ENCODE peak calls at places on chromosomes 16 and 17, in four cellular contexts. X is thoracic aorta, B is upper lobe of right lung, Y is AG10803. M is an unnamed sample.

GRCh38 chr17:6212766-6213165 is 142.6 kb downstream of the WSCD1 start:
- DNase-seq in X (no peak), B (no peak), Y (no peak), M (no peak)

GRCh38 chr16:2692948-2693651 is 10.8 kb downstream of the KCTD5 start:
- DNase-seq in X (no peak), B (no peak), Y (no peak), M (no peak)

GRCh38 chr17:2227025-2227699 is 76.4 kb downstream of the SMG6 start:
- DNase-seq in X (no peak), B (no peak), Y (no peak), M (no peak)

GRCh38 chr17:2924211-2924610 is 128.0 kb downstream of the RAP1GAP2 start:
- DNase-seq in X (no peak), B (no peak), Y (no peak), M (no peak)

GRCh38 chr17:73901661-73902415 is 257.6 kb upstream of the SDK2 start:
- DNase-seq in X (no peak), B (peak), Y (no peak), M (no peak)

GRCh38 chr17:75876190-75876937 is 2.0 kb downstream of the TRIM47 start:
- DNase-seq in X (no peak), B (peak), Y (no peak), M (no peak)

GRCh38 chr16:11349599-11350276 is 4.5 kb downstream of the RMI2 start:
- DNase-seq in X (no peak), B (peak), Y (peak), M (no peak)

GRCh38 chr17:2713881-2714280 is 2.3 kb upstream of the CLUH start:
- DNase-seq in X (no peak), B (no peak), Y (no peak), M (no peak)

GRCh38 chr16:48613061-48613957 is 3.3 kb upstream of the N4BP1 start:
- DNase-seq in X (no peak), B (no peak), Y (peak), M (peak)

GRCh38 chr17:66724581-66725341 is 110.2 kb upstream of the CACNG5 start:
- DNase-seq in X (no peak), B (no peak), Y (peak), M (peak)

GRCh38 chr17:58325289-58325726 is 3.3 kb downstream of the TSPOAP1 start:
- DNase-seq in X (no peak), B (no peak), Y (no peak), M (no peak)

DNA sequence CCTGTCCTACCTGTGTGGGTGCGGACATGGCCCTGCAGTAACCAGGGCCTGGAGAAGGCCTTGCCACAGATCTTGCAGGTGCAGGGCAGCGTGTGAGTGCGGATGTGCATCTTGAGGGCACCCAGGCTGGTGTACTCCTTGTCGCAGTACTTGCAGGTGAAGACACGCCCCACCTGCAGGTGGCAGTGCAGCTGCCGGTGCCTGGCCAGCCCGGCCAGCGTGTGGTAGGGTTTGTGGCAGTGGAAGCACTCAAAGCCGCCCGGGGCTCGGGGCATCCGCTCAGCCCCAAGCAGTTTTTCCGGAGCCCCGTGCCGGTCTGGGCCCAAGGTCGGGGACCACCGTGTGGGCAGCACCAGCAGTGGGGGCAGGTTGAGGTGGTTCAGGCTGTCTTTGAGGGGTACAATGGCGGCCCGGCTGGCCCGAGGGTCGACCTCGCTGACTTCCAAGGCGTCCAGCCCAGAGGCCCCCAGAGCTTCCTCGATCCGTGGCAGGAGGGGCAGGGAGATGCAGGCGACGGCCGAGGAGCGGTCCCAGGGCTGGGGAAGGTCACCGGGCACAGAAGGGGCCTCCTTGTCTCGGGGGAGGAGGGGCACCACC is 5.1 kb downstream of the SNAI3 start:
- DNase-seq in X (no peak), B (no peak), Y (no peak), M (no peak)
- TF ChIP-seq CTCF in X (no peak), B (peak), Y (no peak), M (peak)

DNA sequence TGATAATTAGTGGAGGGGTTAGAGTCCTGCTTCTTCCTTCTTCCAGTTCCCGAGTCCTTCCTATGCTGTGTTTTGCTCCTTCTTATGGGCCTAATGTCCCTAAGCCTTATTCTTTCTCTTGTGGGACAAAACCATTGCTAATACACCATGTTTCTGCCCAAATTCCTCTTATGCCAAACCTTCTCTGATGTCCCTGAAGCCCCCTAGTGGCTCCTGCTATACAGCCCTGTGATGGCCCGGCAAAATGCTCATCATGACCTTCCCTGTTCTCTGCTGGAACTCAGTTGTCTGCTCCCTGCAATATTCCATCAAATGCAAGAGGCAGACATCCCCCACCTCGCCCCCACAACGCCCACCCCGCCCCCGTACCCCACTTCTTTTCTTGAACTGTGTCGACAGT is 171.6 kb downstream of the CDH11 start:
- DNase-seq in X (no peak), B (no peak), Y (no peak), M (no peak)
- TF ChIP-seq CTCF in X (no peak), B (no peak), Y (peak), M (peak)

GRCh38 chr16:4938683-4939030 is 1.7 kb upstream of the PPL start:
- DNase-seq in X (no peak), B (no peak), Y (peak), M (no peak)
- TF ChIP-seq CTCF in X (no peak), B (no peak), Y (no peak), M (no peak)

GRCh38 chr17:29037739-29038465 is 5.0 kb upstream of the PIPOX start:
- DNase-seq in X (no peak), B (no peak), Y (no peak), M (no peak)

GRCh38 chr17:29034510-29034909 is 8.4 kb upstream of the PIPOX start:
- DNase-seq in X (no peak), B (no peak), Y (no peak), M (no peak)

GRCh38 chr17:29039764-29040598 is 3.0 kb upstream of the PIPOX start:
- DNase-seq in X (no peak), B (no peak), Y (peak), M (peak)

GRCh38 chr17:29038511-29039300 is 4.2 kb upstream of the PIPOX start:
- DNase-seq in X (no peak), B (no peak), Y (peak), M (no peak)

GRCh38 chr17:29036584-29036983 is 6.4 kb upstream of the PIPOX start:
- DNase-seq in X (no peak), B (no peak), Y (no peak), M (no peak)
- TF ChIP-seq CTCF in X (no peak), B (no peak), Y (no peak), M (no peak)

DNA sequence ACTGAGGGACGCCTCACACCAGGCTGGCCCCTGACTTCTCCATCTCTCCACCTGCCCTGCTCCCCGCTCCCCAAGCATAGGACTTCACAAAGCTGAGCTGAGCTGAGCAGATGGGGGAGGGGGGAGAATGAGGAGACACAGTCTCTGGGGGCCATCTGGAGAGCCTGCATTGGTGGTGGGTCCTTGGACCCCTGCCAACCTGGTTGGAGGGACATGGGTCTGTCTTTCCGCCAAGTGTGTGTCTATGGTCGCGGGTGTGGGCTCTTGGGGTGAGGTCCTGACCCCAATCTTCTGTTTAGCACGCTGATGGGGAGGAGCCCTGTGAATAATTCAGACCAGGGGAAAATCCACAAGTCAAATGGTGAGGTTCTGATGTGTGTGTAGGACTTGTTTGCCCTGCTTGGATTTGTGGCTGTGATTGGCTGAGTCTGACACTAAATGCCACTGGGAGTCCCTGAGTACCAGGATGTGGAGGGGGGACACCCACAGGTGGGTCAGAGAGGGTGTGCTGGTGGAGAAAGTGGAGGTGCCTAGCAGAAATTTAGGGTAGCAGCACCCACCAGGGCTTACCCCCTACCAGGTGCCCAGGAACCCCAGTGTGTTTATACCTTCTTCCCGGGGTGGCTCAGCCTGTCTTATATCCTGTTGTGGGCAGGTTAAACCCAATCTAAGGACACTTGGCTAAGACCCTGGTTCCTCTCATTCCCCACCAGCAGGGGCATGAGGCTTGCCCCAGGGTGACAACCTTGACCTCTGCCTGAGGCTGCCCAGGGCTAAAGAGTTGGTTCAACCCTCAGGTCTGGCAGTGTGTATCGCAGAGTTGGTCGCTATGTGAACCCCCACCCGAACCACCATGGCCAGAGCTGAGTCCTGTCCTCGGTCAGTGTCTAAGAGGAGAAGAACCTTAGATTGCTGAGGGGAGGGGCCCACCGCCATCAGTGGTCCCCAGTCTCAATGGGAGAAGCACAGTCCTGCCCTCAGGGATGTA is 2.1 kb downstream of the FMNL1 start:
- DNase-seq in X (no peak), B (no peak), Y (no peak), M (no peak)
- TF ChIP-seq CTCF in X (no peak), B (no peak), Y (no peak), M (no peak)

GRCh38 chr17:35170968-35171771 is 23.0 kb downstream of the SLC35G3 start:
- DNase-seq in X (no peak), B (no peak), Y (peak), M (no peak)
- TF ChIP-seq CTCF in X (no peak), B (peak), Y (peak), M (peak)

DNA sequence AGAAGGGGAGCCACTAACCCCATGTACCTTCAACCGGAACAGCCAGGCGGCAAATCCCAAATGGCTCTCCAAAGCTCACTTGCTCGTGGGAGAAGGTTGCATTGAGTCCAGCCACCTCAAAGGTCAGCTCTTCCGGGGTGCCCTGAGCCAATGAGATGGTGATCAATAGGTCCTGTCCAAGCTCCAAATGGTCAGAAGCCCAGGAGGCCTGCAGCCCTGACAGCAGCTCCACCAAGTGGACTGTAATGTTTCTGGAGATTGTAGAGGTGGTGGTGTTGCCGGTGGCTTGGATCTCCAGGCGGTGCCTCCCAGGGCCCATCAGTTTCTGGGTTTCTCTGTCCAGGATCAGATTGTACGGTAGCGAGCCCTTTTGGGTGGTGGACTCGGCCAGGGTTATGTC is 39.9 kb upstream of the BCO1 start:
- DNase-seq in X (no peak), B (no peak), Y (no peak), M (no peak)
- TF ChIP-seq CTCF in X (no peak), B (no peak), Y (peak), M (peak)

GRCh38 chr16:8903004-8903403 is 20.9 kb downstream of the LITAFD start:
- DNase-seq in X (no peak), B (no peak), Y (no peak), M (no peak)

GRCh38 chr16:8904018-8904430 is 21.9 kb downstream of the LITAFD start:
- DNase-seq in X (no peak), B (no peak), Y (no peak), M (no peak)

GRCh38 chr16:8905795-8906591 is 23.8 kb downstream of the LITAFD start:
- DNase-seq in X (no peak), B (no peak), Y (no peak), M (no peak)

GRCh38 chr16:8907096-8907495 is 24.9 kb downstream of the LITAFD start:
- DNase-seq in X (no peak), B (no peak), Y (peak), M (no peak)

GRCh38 chr16:8905168-8905762 is 23.1 kb downstream of the LITAFD start:
- DNase-seq in X (no peak), B (no peak), Y (peak), M (peak)
- TF ChIP-seq CTCF in X (no peak), B (peak), Y (peak), M (peak)

GRCh38 chr16:50626868-50627267 is 54.2 kb downstream of the SNX20 start:
- DNase-seq in X (no peak), B (no peak), Y (no peak), M (no peak)

GRCh38 chr16:50629334-50629733 is 51.8 kb downstream of the SNX20 start:
- DNase-seq in X (no peak), B (no peak), Y (no peak), M (no peak)

GRCh38 chr16:50625374-50625773 is 55.7 kb downstream of the SNX20 start:
- DNase-seq in X (no peak), B (no peak), Y (no peak), M (no peak)

GRCh38 chr16:50628156-50628802 is 52.8 kb downstream of the SNX20 start:
- DNase-seq in X (no peak), B (no peak), Y (no peak), M (no peak)

DNA sequence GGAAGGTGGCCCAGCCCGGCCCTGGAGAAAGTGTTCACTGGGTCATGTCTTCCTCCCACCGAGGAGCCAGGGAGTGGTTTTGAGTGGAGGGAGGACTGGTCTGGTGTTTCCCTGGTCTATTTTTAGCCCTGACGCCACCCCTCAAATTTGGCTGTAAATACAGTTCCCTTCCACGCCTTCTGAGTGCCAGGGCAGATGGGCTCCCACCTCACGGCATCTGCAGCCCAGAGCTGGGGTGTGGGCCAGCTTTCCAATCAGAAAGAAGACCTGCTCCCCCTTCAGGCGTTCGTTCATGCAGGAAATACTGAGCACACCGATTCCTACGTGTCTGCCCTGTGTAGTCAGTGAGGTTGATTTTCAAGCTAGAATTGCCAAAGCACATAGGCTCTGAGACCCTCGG is 53.7 kb downstream of the SNX20 start:
- DNase-seq in X (peak), B (no peak), Y (peak), M (no peak)
- TF ChIP-seq CTCF in X (peak), B (peak), Y (peak), M (peak)

M was measured in brain microvascular endothelial cell.